ENCODE peak calls at places on chromosome 10, in seven cellular contexts. One of them, this sample, is unnamed.
A peak's percentile ranks its signal among the peaks of the same experiment; 100 is the strongest.

GRCh38 chr10:108862691-108863350 is 1060.5 kb downstream of the XPNPEP1 start:
- DNase-seq in CD4-positive, alpha-beta T cell: no peak
- DNase-seq in thyroid gland: no peak
- DNase-seq in AG10803: no peak
- DNase-seq in GM13977: no peak
- DNase-seq in glutamatergic neuron: no peak
- DNase-seq in transverse colon: no peak
- DNase-seq in this sample: no peak

GRCh38 chr10:62048919-62049636 is 147.6 kb downstream of the ARID5B start:
- DNase-seq in transverse colon: peak; percentile 79
- DNase-seq in GM13977: no peak
- DNase-seq in thyroid gland: peak; percentile 69
- DNase-seq in glutamatergic neuron: peak; percentile 58
- DNase-seq in AG10803: peak; percentile 99
- DNase-seq in CD4-positive, alpha-beta T cell: peak; percentile 51
- DNase-seq in this sample: peak; percentile 57

GRCh38 chr10:78199019-78199418 is 165.4 kb downstream of the RPS24 start:
- DNase-seq in GM13977: no peak
- DNase-seq in AG10803: no peak
- DNase-seq in transverse colon: no peak
- DNase-seq in CD4-positive, alpha-beta T cell: no peak
- DNase-seq in glutamatergic neuron: no peak
- DNase-seq in thyroid gland: no peak
- DNase-seq in this sample: no peak

GRCh38 chr10:87816842-87817178 is 1.2 kb downstream of the ATAD1 start:
- DNase-seq in AG10803: no peak
- DNase-seq in CD4-positive, alpha-beta T cell: no peak
- DNase-seq in GM13977: no peak
- DNase-seq in glutamatergic neuron: no peak
- DNase-seq in thyroid gland: no peak
- DNase-seq in transverse colon: no peak
- DNase-seq in this sample: no peak

GRCh38 chr10:101405006-101405405 is 51.0 kb downstream of the BTRC start:
- DNase-seq in transverse colon: no peak
- DNase-seq in AG10803: no peak
- DNase-seq in CD4-positive, alpha-beta T cell: no peak
- DNase-seq in GM13977: no peak
- DNase-seq in thyroid gland: no peak
- DNase-seq in glutamatergic neuron: no peak
- DNase-seq in this sample: no peak

GRCh38 chr10:97919012-97919411 is 69.4 kb downstream of the GOLGA7B start:
- DNase-seq in thyroid gland: no peak
- DNase-seq in AG10803: no peak
- DNase-seq in glutamatergic neuron: no peak
- DNase-seq in transverse colon: no peak
- DNase-seq in CD4-positive, alpha-beta T cell: no peak
- DNase-seq in GM13977: no peak
- DNase-seq in this sample: no peak

GRCh38 chr10:50740351-50740688 is 584 bp downstream of the ASAH2B start:
- DNase-seq in transverse colon: peak; percentile 19
- DNase-seq in glutamatergic neuron: no peak
- DNase-seq in CD4-positive, alpha-beta T cell: no peak
- DNase-seq in AG10803: peak; percentile 70
- DNase-seq in GM13977: no peak
- DNase-seq in thyroid gland: no peak
- DNase-seq in this sample: no peak

GRCh38 chr10:411597-411996 is 276.3 kb downstream of the ZMYND11 start:
- DNase-seq in transverse colon: no peak
- DNase-seq in CD4-positive, alpha-beta T cell: no peak
- DNase-seq in AG10803: no peak
- DNase-seq in glutamatergic neuron: no peak
- DNase-seq in thyroid gland: no peak
- DNase-seq in GM13977: no peak
- DNase-seq in this sample: no peak

GRCh38 chr10:106898441-106898840 is 266.1 kb downstream of the SORCS1 start:
- DNase-seq in GM13977: no peak
- DNase-seq in transverse colon: no peak
- DNase-seq in CD4-positive, alpha-beta T cell: no peak
- DNase-seq in thyroid gland: no peak
- DNase-seq in glutamatergic neuron: no peak
- DNase-seq in AG10803: no peak
- DNase-seq in this sample: no peak

GRCh38 chr10:30935078-30935477 is 96.6 kb downstream of the ZNF438 start:
- DNase-seq in GM13977: no peak
- DNase-seq in transverse colon: no peak
- DNase-seq in glutamatergic neuron: no peak
- DNase-seq in CD4-positive, alpha-beta T cell: no peak
- DNase-seq in AG10803: peak; percentile 36
- DNase-seq in thyroid gland: no peak
- DNase-seq in this sample: no peak

DNA sequence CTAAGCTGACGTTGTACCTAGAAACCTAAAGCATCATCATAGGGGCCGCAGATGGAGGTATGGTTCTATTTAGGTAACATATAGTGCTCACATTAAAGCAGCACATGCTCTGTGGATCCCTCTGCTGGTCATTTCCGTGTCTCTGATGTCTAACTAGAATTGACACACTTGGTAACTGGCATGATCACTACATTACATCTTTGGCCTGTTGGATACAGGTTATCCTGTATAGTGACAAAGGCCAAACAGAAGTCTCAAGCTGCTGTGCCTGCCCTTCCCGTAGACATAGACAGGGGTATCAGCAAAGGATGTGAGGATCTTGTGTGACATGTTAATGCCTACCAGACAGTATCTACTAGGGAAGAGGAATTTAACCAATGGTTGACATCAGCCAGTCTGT is 51.2 kb downstream of the KIF5B start:
- DNase-seq in GM13977: peak; percentile 46
- DNase-seq in glutamatergic neuron: peak; percentile 36
- DNase-seq in thyroid gland: no peak
- DNase-seq in transverse colon: peak; percentile 27
- DNase-seq in AG10803: peak; percentile 43
- DNase-seq in CD4-positive, alpha-beta T cell: no peak
- DNase-seq in this sample: peak; percentile 29
- TF ChIP-seq CTCF in GM13977: peak; percentile 58
- TF ChIP-seq CTCF in glutamatergic neuron: peak; percentile 60
- TF ChIP-seq CTCF in thyroid gland: no peak
- TF ChIP-seq CTCF in transverse colon: peak; percentile 44
- TF ChIP-seq CTCF in AG10803: peak; percentile 77
- TF ChIP-seq CTCF in CD4-positive, alpha-beta T cell: peak; percentile 67
- TF ChIP-seq CTCF in this sample: peak; percentile 68

GRCh38 chr10:17228081-17229015 is at the start of gene VIM:
- DNase-seq in glutamatergic neuron: peak; percentile 76
- DNase-seq in GM13977: peak; percentile 54
- DNase-seq in AG10803: peak; percentile 98
- DNase-seq in transverse colon: peak; percentile 81
- DNase-seq in thyroid gland: peak; percentile 85
- DNase-seq in CD4-positive, alpha-beta T cell: peak; percentile 80
- DNase-seq in this sample: peak; percentile 71
- TF ChIP-seq CTCF in glutamatergic neuron: no peak
- TF ChIP-seq CTCF in GM13977: no peak
- TF ChIP-seq CTCF in AG10803: no peak
- TF ChIP-seq CTCF in transverse colon: no peak
- TF ChIP-seq CTCF in thyroid gland: no peak
- TF ChIP-seq CTCF in CD4-positive, alpha-beta T cell: no peak
- TF ChIP-seq CTCF in this sample: peak; percentile 11

GRCh38 chr10:60463726-60464125 is 74.1 kb upstream of the ANK3 start:
- DNase-seq in CD4-positive, alpha-beta T cell: no peak
- DNase-seq in AG10803: no peak
- DNase-seq in transverse colon: no peak
- DNase-seq in thyroid gland: no peak
- DNase-seq in GM13977: no peak
- DNase-seq in glutamatergic neuron: no peak
- DNase-seq in this sample: no peak

GRCh38 chr10:60465801-60466200 is 76.1 kb upstream of the ANK3 start:
- DNase-seq in glutamatergic neuron: no peak
- DNase-seq in AG10803: no peak
- DNase-seq in CD4-positive, alpha-beta T cell: no peak
- DNase-seq in GM13977: no peak
- DNase-seq in thyroid gland: no peak
- DNase-seq in transverse colon: no peak
- DNase-seq in this sample: no peak

GRCh38 chr10:60467202-60467546 is 77.5 kb upstream of the ANK3 start:
- DNase-seq in CD4-positive, alpha-beta T cell: no peak
- DNase-seq in thyroid gland: no peak
- DNase-seq in GM13977: no peak
- DNase-seq in glutamatergic neuron: no peak
- DNase-seq in AG10803: no peak
- DNase-seq in transverse colon: no peak
- DNase-seq in this sample: no peak

GRCh38 chr10:60464659-60465058 is 75.0 kb upstream of the ANK3 start:
- DNase-seq in GM13977: no peak
- DNase-seq in transverse colon: no peak
- DNase-seq in CD4-positive, alpha-beta T cell: no peak
- DNase-seq in AG10803: no peak
- DNase-seq in thyroid gland: no peak
- DNase-seq in glutamatergic neuron: no peak
- DNase-seq in this sample: no peak

GRCh38 chr10:60466267-60467201 is 76.9 kb upstream of the ANK3 start:
- DNase-seq in CD4-positive, alpha-beta T cell: no peak
- DNase-seq in glutamatergic neuron: no peak
- DNase-seq in transverse colon: no peak
- DNase-seq in GM13977: no peak
- DNase-seq in thyroid gland: no peak
- DNase-seq in AG10803: no peak
- DNase-seq in this sample: no peak
- TF ChIP-seq CTCF in CD4-positive, alpha-beta T cell: no peak
- TF ChIP-seq CTCF in glutamatergic neuron: no peak
- TF ChIP-seq CTCF in transverse colon: no peak
- TF ChIP-seq CTCF in GM13977: no peak
- TF ChIP-seq CTCF in thyroid gland: no peak
- TF ChIP-seq CTCF in AG10803: no peak
- TF ChIP-seq CTCF in this sample: peak; percentile 31

GRCh38 chr10:12041766-12042408 is 722 bp downstream of the UPF2 start:
- DNase-seq in CD4-positive, alpha-beta T cell: peak; percentile 3
- DNase-seq in AG10803: peak; percentile 15
- DNase-seq in glutamatergic neuron: no peak
- DNase-seq in thyroid gland: peak; percentile 30
- DNase-seq in transverse colon: peak; percentile 50
- DNase-seq in GM13977: peak; percentile 40
- DNase-seq in this sample: no peak

GRCh38 chr10:12042409-12042796 is 206 bp downstream of the UPF2 start:
- DNase-seq in glutamatergic neuron: no peak
- DNase-seq in GM13977: peak; percentile 36
- DNase-seq in AG10803: no peak
- DNase-seq in CD4-positive, alpha-beta T cell: peak; percentile 14
- DNase-seq in transverse colon: peak; percentile 53
- DNase-seq in thyroid gland: peak; percentile 40
- DNase-seq in this sample: no peak

GRCh38 chr10:12048547-12048946 is 5.9 kb upstream of the UPF2 start:
- DNase-seq in thyroid gland: no peak
- DNase-seq in glutamatergic neuron: no peak
- DNase-seq in CD4-positive, alpha-beta T cell: no peak
- DNase-seq in transverse colon: no peak
- DNase-seq in GM13977: peak; percentile 61
- DNase-seq in AG10803: no peak
- DNase-seq in this sample: no peak

GRCh38 chr10:12045610-12046009 is 3.0 kb upstream of the UPF2 start:
- DNase-seq in thyroid gland: no peak
- DNase-seq in GM13977: no peak
- DNase-seq in CD4-positive, alpha-beta T cell: no peak
- DNase-seq in transverse colon: no peak
- DNase-seq in glutamatergic neuron: no peak
- DNase-seq in AG10803: no peak
- DNase-seq in this sample: no peak

DNA sequence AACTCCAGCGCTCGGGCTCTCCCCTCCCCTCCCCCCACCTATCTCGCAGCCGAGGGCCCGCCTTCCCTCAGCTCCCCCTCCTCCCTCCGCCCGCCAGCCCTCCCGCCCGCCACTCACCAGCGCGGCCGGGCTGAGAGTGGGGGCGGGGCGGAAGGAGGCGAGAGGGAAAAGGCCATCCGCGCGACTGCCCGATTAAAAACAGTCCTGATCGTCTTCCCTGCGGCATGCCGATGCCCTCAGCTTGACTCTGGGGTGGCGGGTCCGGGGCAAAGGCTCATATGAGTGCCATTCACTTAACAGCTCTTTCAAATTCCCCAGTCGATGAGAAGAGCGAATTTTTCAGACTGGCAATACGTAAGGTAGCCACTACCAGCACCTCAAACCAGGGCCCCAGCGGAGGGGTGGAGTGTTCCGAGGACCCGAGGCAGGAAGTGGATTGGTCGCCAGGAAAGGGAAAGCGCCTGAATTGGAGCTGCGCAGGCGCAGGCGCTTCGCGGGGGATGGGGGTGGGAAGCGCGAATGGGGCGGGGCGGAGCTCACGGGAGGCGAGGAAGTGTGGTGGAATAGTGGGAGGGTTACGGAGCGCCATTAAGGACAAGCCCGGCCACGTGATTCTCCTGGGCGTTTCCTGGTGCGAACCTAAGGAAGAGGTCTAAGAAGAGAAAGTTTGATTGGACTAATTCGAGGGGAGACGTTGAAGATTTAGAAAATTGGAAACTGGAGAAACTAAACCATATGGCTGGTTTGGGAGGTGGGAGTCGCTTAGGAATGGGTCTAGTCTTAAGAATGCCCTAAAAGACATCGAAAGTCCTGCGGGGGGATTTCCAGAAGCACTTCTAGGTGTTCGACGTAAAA is at the start of gene UPF2:
- DNase-seq in glutamatergic neuron: peak; percentile 98
- DNase-seq in AG10803: peak; percentile 98
- DNase-seq in transverse colon: peak; percentile 99
- DNase-seq in thyroid gland: peak; percentile 96
- DNase-seq in CD4-positive, alpha-beta T cell: peak; percentile 96
- DNase-seq in GM13977: peak; percentile 97
- DNase-seq in this sample: peak; percentile 96
- TF ChIP-seq CTCF in glutamatergic neuron: no peak
- TF ChIP-seq CTCF in AG10803: no peak
- TF ChIP-seq CTCF in transverse colon: no peak
- TF ChIP-seq CTCF in thyroid gland: no peak
- TF ChIP-seq CTCF in CD4-positive, alpha-beta T cell: no peak
- TF ChIP-seq CTCF in GM13977: no peak
- TF ChIP-seq CTCF in this sample: no peak

GRCh38 chr10:122225324-122225723 is 45.8 kb upstream of the BTBD16 start:
- DNase-seq in GM13977: no peak
- DNase-seq in glutamatergic neuron: no peak
- DNase-seq in transverse colon: no peak
- DNase-seq in AG10803: no peak
- DNase-seq in CD4-positive, alpha-beta T cell: no peak
- DNase-seq in thyroid gland: no peak
- DNase-seq in this sample: no peak

GRCh38 chr10:122221958-122222357 is 49.1 kb upstream of the BTBD16 start:
- DNase-seq in AG10803: peak; percentile 3
- DNase-seq in CD4-positive, alpha-beta T cell: no peak
- DNase-seq in GM13977: no peak
- DNase-seq in thyroid gland: no peak
- DNase-seq in glutamatergic neuron: no peak
- DNase-seq in transverse colon: no peak
- DNase-seq in this sample: no peak

GRCh38 chr10:122222638-122223037 is 48.5 kb upstream of the BTBD16 start:
- DNase-seq in glutamatergic neuron: no peak
- DNase-seq in GM13977: no peak
- DNase-seq in transverse colon: no peak
- DNase-seq in thyroid gland: no peak
- DNase-seq in CD4-positive, alpha-beta T cell: no peak
- DNase-seq in AG10803: no peak
- DNase-seq in this sample: no peak

GRCh38 chr10:122220736-122221135 is 50.4 kb upstream of the BTBD16 start:
- DNase-seq in transverse colon: no peak
- DNase-seq in AG10803: no peak
- DNase-seq in thyroid gland: no peak
- DNase-seq in GM13977: no peak
- DNase-seq in CD4-positive, alpha-beta T cell: no peak
- DNase-seq in glutamatergic neuron: no peak
- DNase-seq in this sample: no peak

GRCh38 chr10:122224159-122224558 is 46.9 kb upstream of the BTBD16 start:
- DNase-seq in transverse colon: no peak
- DNase-seq in glutamatergic neuron: no peak
- DNase-seq in GM13977: no peak
- DNase-seq in AG10803: no peak
- DNase-seq in CD4-positive, alpha-beta T cell: no peak
- DNase-seq in thyroid gland: no peak
- DNase-seq in this sample: no peak
- TF ChIP-seq CTCF in transverse colon: no peak
- TF ChIP-seq CTCF in glutamatergic neuron: no peak
- TF ChIP-seq CTCF in GM13977: no peak
- TF ChIP-seq CTCF in AG10803: no peak
- TF ChIP-seq CTCF in CD4-positive, alpha-beta T cell: no peak
- TF ChIP-seq CTCF in thyroid gland: no peak
- TF ChIP-seq CTCF in this sample: no peak